ENCODE peak calls at places on chromosomes 5 and 9, in nine cellular contexts. F is stimulated activated CD4-positive, alpha-beta T cell treated with anti-CD3 and anti-CD28 coated beads, TNF-alpha, amount 100 ng/mL, for 24 hours; N is activated naive CD4-positive, alpha-beta T cell; D is hepatic stellate cell; V is foreskin fibroblast; A is frontal cortex; Q is stimulated activated naive CD8-positive, alpha-beta T cell treated with anti-CD3 and anti-CD28 coated beads, Interleukin-15, Interleukin-2, amounts not matched to agents 100 U/mL and 50 U/mL, for 24 hours; C is amniotic epithelial cell; W is heart left ventricle. K is an unnamed sample.

GRCh38 chr5:77155179-77155839 is 55.2 kb upstream of the PDE8B start:
- DNase-seq in F (no peak), C (no peak), A (no peak), V (no peak), N (no peak), W (no peak), Q (no peak), D (no peak), K (no peak)

GRCh38 chr9:33817327-33818166 is 587 bp downstream of the UBE2R2 start:
- DNase-seq in F (peak), C (peak), D (peak), V (peak), A (no peak), N (peak), W (peak), Q (peak), K (no peak)

GRCh38 chr5:150731669-150732068 is 27.1 kb downstream of the DCTN4 start:
- DNase-seq in D (no peak), A (peak), V (no peak), W (no peak), C (peak), N (no peak), Q (no peak), F (no peak), K (no peak)

GRCh38 chr5:107248065-107248695 is 422.6 kb downstream of the EFNA5 start:
- DNase-seq in D (peak), V (no peak), C (peak), A (no peak), Q (peak), W (peak), N (no peak), F (peak), K (no peak)

GRCh38 chr5:76372320-76373054 is 30.6 kb upstream of the IQGAP2 start:
- DNase-seq in A (no peak), F (no peak), W (no peak), V (peak), N (no peak), C (peak), Q (no peak), D (peak), K (peak)

GRCh38 chr9:132006657-132007370 is 72.9 kb downstream of the MED27 start:
- DNase-seq in V (peak), A (no peak), D (no peak), Q (no peak), N (no peak), C (peak), W (no peak), F (peak), K (no peak)

GRCh38 chr5:107672212-107673105 is 1.7 kb upstream of the EFNA5 start:
- DNase-seq in V (peak), N (no peak), C (peak), Q (peak), F (no peak), A (peak), D (peak), W (peak), K (peak)

GRCh38 chr5:158064331-158065123 is 205.6 kb upstream of the CLINT1 start:
- DNase-seq in F (no peak), D (no peak), V (no peak), A (no peak), W (no peak), N (no peak), C (no peak), Q (no peak), K (no peak)

GRCh38 chr9:127283917-127284316 is 19.3 kb downstream of the GARNL3 start:
- DNase-seq in C (peak), W (no peak), F (peak), A (no peak), D (peak), V (peak), N (no peak), Q (no peak), K (no peak)

GRCh38 chr5:156515121-156515520 is 188.2 kb downstream of the SGCD start:
- DNase-seq in A (no peak), D (no peak), N (no peak), V (no peak), C (no peak), W (no peak), F (no peak), Q (no peak), K (no peak)

GRCh38 chr5:143106175-143106574 is 297.3 kb downstream of the NR3C1 start:
- DNase-seq in N (no peak), V (peak), F (no peak), D (peak), C (peak), W (peak), A (peak), Q (no peak), K (no peak)

GRCh38 chr5:95730730-95731570 is at the start of gene RHOBTB3:
- DNase-seq in W (peak), C (peak), N (peak), D (peak), V (peak), Q (peak), A (peak), F (peak), K (peak)

GRCh38 chr5:140591747-140592372 is 27.2 kb downstream of the SLC35A4 start:
- DNase-seq in V (peak), D (peak), F (no peak), Q (no peak), N (no peak), W (no peak), A (no peak), C (peak), K (no peak)

GRCh38 chr9:120387257-120387999 is 192.5 kb downstream of the CDK5RAP2 start:
- DNase-seq in C (no peak), F (no peak), Q (no peak), W (no peak), A (no peak), D (no peak), V (no peak), N (no peak), K (no peak)

GRCh38 chr5:87729786-87730185 is 317.1 kb upstream of the CCNH start:
- DNase-seq in D (no peak), V (no peak), Q (no peak), C (no peak), F (no peak), A (no peak), W (no peak), N (no peak), K (no peak)

GRCh38 chr9:116166713-116167112 is 13.1 kb downstream of the PAPPA start:
- DNase-seq in N (no peak), V (no peak), W (no peak), D (no peak), F (no peak), A (no peak), Q (no peak), C (no peak), K (no peak)

GRCh38 chr9:96160168-96160567 is 141.8 kb downstream of the HSD17B3 start:
- DNase-seq in W (no peak), N (no peak), V (no peak), F (no peak), A (no peak), D (no peak), C (no peak), Q (no peak), K (no peak)

GRCh38 chr9:130313103-130313858 is 47.7 kb downstream of the HMCN2 start:
- DNase-seq in Q (no peak), V (no peak), W (peak), A (no peak), F (no peak), C (no peak), N (no peak), D (no peak), K (no peak)

GRCh38 chr5:54148062-54148461 is 162.3 kb downstream of the ARL15 start:
- DNase-seq in Q (no peak), C (no peak), N (no peak), F (no peak), W (no peak), V (no peak), A (no peak), D (no peak), K (no peak)

GRCh38 chr5:91022518-91022917 is 360.6 kb downstream of the ARRDC3 start:
- DNase-seq in F (no peak), Q (no peak), N (no peak), A (no peak), D (no peak), W (no peak), C (no peak), V (no peak), K (no peak)

GRCh38 chr9:135275163-135275925 is 187.9 kb downstream of the OLFM1 start:
- DNase-seq in A (peak), W (peak), V (no peak), Q (no peak), N (no peak), C (no peak), F (no peak), D (no peak), K (no peak)

GRCh38 chr5:149154629-149155028 is 13.3 kb downstream of the ABLIM3 start:
- DNase-seq in W (no peak), F (no peak), A (no peak), C (no peak), Q (no peak), D (no peak), V (no peak), N (no peak), K (no peak)

GRCh38 chr9:133457748-133458147 is 2.0 kb upstream of the CACFD1 start:
- DNase-seq in D (no peak), Q (no peak), N (no peak), W (no peak), F (no peak), V (no peak), C (no peak), A (no peak), K (no peak)

GRCh38 chr9:136799854-136800657 is 3.9 kb downstream of the CCDC183 start:
- DNase-seq in N (peak), W (peak), Q (peak), C (peak), V (no peak), D (peak), F (peak), A (peak), K (no peak)

GRCh38 chr9:137280478-137281344 is 3.2 kb downstream of the TOR4A start:
- DNase-seq in W (peak), F (no peak), N (no peak), V (no peak), C (no peak), A (no peak), Q (no peak), D (no peak), K (no peak)

GRCh38 chr5:180718810-180719453 is 20.9 kb downstream of the OR2Y1 start:
- DNase-seq in D (peak), Q (peak), A (no peak), F (no peak), V (peak), C (peak), N (peak), W (no peak), K (no peak)

GRCh38 chr9:72526901-72527800 is 5.7 kb downstream of the TMC1 start:
- DNase-seq in W (peak), N (peak), A (no peak), Q (peak), D (peak), V (peak), F (peak), C (peak), K (peak)

GRCh38 chr9:87973791-87974292 is 491 bp downstream of the CDK20 start:
- DNase-seq in C (no peak), N (no peak), A (no peak), Q (no peak), W (no peak), V (no peak), D (no peak), F (no peak), K (no peak)

GRCh38 chr9:31671011-31671410 is 713.4 kb upstream of the ACO1 start:
- DNase-seq in Q (no peak), W (no peak), A (no peak), D (no peak), V (no peak), F (no peak), N (no peak), C (no peak), K (no peak)

GRCh38 chr9:107397076-107398049 is 92.2 kb downstream of the KLF4 start:
- DNase-seq in W (no peak), A (no peak), V (peak), D (no peak), N (no peak), C (peak), Q (no peak), F (no peak), K (no peak)